ENCODE peak calls at places on chromosomes 7 and 10, in four cellular contexts. A is brain microvascular endothelial cell, L is lung, X is Panc1. V is an unnamed sample.

GRCh38 chr7:93178213-93178612 is 30.0 kb upstream of the SAMD9L start:
- DNase-seq in L (no peak), A (no peak), X (no peak), V (no peak)

GRCh38 chr10:104300002-104300735 is 31.2 kb downstream of the GSTO2 start:
- DNase-seq in L (no peak), A (peak), X (no peak), V (no peak)

GRCh38 chr7:36726806-36727503 is 2.7 kb upstream of the AOAH start:
- DNase-seq in A (no peak), X (no peak), L (no peak), V (no peak)

GRCh38 chr10:31959461-31960173 is 31.0 kb upstream of the ARHGAP12 start:
- DNase-seq in A (no peak), X (no peak), L (no peak), V (no peak)

GRCh38 chr10:24900888-24901685 is 51.3 kb downstream of the PRTFDC1 start:
- DNase-seq in X (no peak), A (no peak), L (no peak), V (no peak)

GRCh38 chr7:19117081-19117869 is at the start of gene TWIST1:
- DNase-seq in A (peak), X (no peak), L (no peak), V (no peak)

GRCh38 chr10:119217401-119217800 is 10.0 kb downstream of the GRK5 start:
- DNase-seq in A (no peak), L (no peak), X (no peak), V (no peak)

GRCh38 chr7:10981317-10981716 is 7.6 kb downstream of the PHF14 start:
- DNase-seq in A (no peak), L (no peak), X (no peak), V (no peak)

GRCh38 chr7:139180700-139181311 is 50.2 kb upstream of the UBN2 start:
- DNase-seq in X (no peak), L (no peak), A (no peak), V (no peak)

GRCh38 chr7:85621286-85621685 is 434.4 kb upstream of the SEMA3D start:
- DNase-seq in X (no peak), A (no peak), L (no peak), V (no peak)

GRCh38 chr10:50316695-50317648 is 65.7 kb upstream of the ASAH2 start:
- DNase-seq in X (no peak), L (no peak), A (no peak), V (no peak)

GRCh38 chr10:510415-510881 is 179.0 kb downstream of the DIP2C start:
- DNase-seq in X (no peak), L (no peak), A (no peak), V (no peak)

GRCh38 chr7:135879238-135879637 is 97.9 kb downstream of the MTPN start:
- DNase-seq in A (peak), X (no peak), L (no peak), V (no peak)

GRCh38 chr10:104311184-104311720 is 27.0 kb downstream of the ITPRIP start:
- DNase-seq in L (no peak), X (no peak), A (no peak), V (no peak)

GRCh38 chr7:149562602-149563001 is 65.0 kb upstream of the ZNF746 start:
- DNase-seq in L (no peak), X (no peak), A (no peak), V (no peak)

GRCh38 chr7:6271694-6272371 is 591 bp downstream of the CYTH3 start:
- DNase-seq in L (no peak), A (no peak), X (no peak), V (no peak)

GRCh38 chr7:157690833-157691382 is 354.1 kb downstream of the DNAJB6 start:
- DNase-seq in L (no peak), A (peak), X (no peak), V (no peak)

GRCh38 chr10:77601488-77601887 is 36.1 kb downstream of the KCNMA1 start:
- DNase-seq in X (no peak), A (no peak), L (no peak), V (no peak)

GRCh38 chr7:33981686-33982424 is 76.5 kb downstream of the BMPER start:
- DNase-seq in L (no peak), A (peak), X (no peak), V (no peak)

GRCh38 chr7:4210821-4211220 is 471.3 kb upstream of the FOXK1 start:
- DNase-seq in L (no peak), A (no peak), X (no peak), V (no peak)

GRCh38 chr7:22480523-22481075 is 19.4 kb downstream of the STEAP1B start:
- DNase-seq in X (no peak), A (no peak), L (no peak), V (no peak)

GRCh38 chr10:96648297-96648696 is 61.5 kb upstream of the TM9SF3 start:
- DNase-seq in L (no peak), A (no peak), X (no peak), V (no peak)

GRCh38 chr7:105806592-105807266 is 69.7 kb downstream of the ATXN7L1 start:
- DNase-seq in X (no peak), L (no peak), A (peak), V (no peak)

GRCh38 chr10:11424456-11425287 is 186.8 kb downstream of the USP6NL start:
- DNase-seq in L (peak), A (peak), X (peak), V (no peak)
- TF ChIP-seq CTCF in L (peak), A (peak), X (peak), V (peak)

GRCh38 chr7:129830949-129831348 is 121.8 kb downstream of the UBE2H start:
- DNase-seq in A (no peak), X (no peak), L (no peak), V (no peak)

GRCh38 chr7:129831424-129832058 is 121.2 kb downstream of the UBE2H start:
- DNase-seq in A (peak), L (no peak), X (peak), V (peak)

GRCh38 chr7:129828078-129828762 is 124.5 kb downstream of the UBE2H start:
- DNase-seq in X (no peak), A (no peak), L (no peak), V (no peak)

GRCh38 chr7:129828989-129829676 is 123.6 kb downstream of the UBE2H start:
- DNase-seq in A (no peak), X (no peak), L (no peak), V (no peak)

DNA sequence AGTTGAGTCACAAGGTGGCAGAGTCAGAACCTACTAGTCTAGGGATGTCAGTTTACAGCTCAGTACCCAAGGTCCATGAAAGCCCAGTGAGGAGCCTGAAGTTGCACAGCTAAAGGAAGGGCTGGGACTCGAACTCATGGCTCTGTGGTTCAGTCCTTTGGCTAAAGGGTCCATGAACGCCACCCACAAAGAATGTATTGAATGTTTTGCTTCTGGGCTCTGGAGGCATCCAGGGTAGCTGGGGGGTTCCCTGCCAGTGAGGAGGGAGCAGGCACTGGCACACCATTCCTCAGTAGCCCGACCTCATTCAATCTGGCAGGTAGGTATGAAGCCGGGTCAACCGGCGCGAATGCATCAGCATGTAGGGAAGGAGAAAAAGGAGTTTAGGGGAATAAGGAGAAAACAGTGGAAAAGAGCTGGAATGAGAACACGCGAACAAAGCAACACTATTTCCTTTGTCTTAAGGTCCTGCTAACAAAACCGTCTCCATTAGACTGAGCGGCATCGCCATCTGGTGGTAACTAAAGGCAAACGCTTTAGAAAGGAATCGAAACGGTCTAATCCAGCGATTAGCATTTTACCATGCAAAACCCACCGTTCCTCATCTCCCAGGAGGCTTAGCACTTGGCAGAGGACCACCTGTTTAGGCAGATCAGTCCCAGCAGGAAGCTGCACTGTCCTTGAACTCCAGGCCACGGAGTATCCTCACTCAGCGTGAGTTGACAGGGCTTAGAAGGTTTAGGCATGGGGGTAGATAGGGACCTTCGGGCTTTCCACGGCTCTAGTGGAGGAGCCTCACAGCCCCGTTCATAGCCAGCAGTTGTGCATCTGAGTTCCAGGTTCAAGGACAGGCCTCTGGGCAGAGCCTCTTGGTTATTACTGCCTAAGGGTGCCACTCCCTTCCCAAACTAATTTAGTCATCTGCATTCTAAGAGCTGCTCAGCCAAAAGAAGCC is 122.8 kb downstream of the UBE2H start:
- DNase-seq in L (peak), A (peak), X (peak), V (peak)
- H3K4me3 ChIP-seq in L (no peak), A (peak), X (no peak), V (no peak)

GRCh38 chr10:71209324-71210030 is 2.9 kb upstream of the UNC5B start:
- DNase-seq in A (no peak), L (no peak), X (no peak), V (no peak)
- TF ChIP-seq CTCF in A (no peak), L (no peak), X (peak), V (no peak)

GRCh38 chr7:55020481-55020871 is 1.7 kb downstream of the EGFR start:
- DNase-seq in L (peak), X (no peak), A (peak), V (no peak)

GRCh38 chr7:55019329-55019690 is 493 bp downstream of the EGFR start:
- DNase-seq in X (no peak), L (no peak), A (peak), V (no peak)

GRCh38 chr7:55021053-55021452 is 2.2 kb downstream of the EGFR start:
- DNase-seq in X (no peak), A (no peak), L (no peak), V (no peak)

GRCh38 chr7:55018361-55019328 is at the start of gene EGFR:
- DNase-seq in X (no peak), A (peak), L (peak), V (no peak)

DNA sequence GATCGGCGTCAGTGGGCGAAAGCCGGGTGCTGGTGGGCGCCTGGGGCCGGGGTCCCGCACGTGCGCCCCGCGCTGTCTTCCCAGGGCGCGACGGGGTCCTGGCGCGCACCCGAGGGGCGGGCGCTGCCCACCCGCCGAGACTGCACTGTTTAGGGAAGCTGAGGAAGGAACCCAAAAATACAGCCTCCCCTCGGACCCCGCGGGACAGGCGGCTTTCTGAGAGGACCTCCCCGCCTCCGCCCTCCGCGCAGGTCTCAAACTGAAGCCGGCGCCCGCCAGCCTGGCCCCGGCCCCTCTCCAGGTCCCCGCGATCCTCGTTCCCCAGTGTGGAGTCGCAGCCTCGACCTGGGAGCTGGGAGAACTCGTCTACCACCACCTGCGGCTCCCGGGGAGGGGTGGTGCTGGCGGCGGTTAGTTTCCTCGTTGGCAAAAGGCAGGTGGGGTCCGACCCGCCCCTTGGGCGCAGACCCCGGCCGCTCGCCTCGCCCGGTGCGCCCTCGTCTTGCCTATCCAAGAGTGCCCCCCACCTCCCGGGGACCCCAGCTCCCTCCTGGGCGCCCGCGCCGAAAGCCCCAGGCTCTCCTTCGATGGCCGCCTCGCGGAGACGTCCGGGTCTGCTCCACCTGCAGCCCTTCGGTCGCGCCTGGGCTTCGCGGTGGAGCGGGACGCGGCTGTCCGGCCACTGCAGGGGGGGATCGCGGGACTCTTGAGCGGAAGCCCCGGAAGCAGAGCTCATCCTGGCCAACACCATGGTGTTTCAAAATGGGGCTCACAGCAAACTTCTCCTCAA is 1.1 kb downstream of the EGFR start:
- DNase-seq in L (no peak), A (no peak), X (no peak), V (no peak)
- H3K4me3 ChIP-seq in L (peak), A (peak), X (peak), V (peak)

DNA sequence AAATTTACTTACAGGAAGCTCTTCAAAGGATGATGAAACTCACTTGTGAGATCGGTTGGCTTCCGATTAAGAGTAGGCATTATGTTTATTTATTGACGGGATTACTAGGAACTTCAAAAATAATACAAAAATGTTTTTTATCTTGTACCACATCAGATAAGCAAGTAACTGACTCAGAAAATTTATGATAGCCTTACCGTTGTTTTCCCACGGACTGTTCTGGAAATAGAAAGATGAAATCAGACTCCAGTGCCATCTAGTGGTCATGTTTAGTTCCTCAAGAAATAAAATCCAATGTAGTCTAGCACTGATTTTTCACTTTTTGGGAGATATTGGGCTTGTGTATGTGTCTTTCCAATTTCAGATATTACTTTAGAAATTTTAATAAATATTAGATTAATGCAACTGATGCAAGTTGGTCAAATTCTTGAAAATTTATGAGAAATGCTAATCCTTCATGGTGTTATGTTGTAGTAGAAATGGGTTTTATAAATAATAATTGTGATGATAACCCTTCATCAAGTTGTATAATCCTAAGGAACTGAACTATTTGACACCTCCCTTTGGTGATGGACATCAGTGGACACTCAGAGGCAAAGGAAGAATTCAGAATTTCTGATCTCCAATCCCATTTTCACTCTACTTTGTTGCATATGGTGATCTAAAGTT is 168.8 kb downstream of the TMEM26 start:
- DNase-seq in A (peak), X (peak), L (no peak), V (peak)
- TF ChIP-seq CTCF in A (peak), X (peak), L (peak), V (peak)

GRCh38 chr7:65381742-65382141 is 8.1 kb downstream of the ZNF92 start:
- DNase-seq in X (no peak), A (no peak), L (no peak), V (no peak)
- H3K4me3 ChIP-seq in X (no peak), A (no peak), L (no peak), V (no peak)

GRCh38 chr10:3068201-3068967 is 1.0 kb downstream of the PFKP start:
- DNase-seq in X (no peak), L (peak), A (peak), V (no peak)
- TF ChIP-seq CTCF in X (no peak), L (no peak), A (peak), V (no peak)

GRCh38 chr10:14810969-14811953 is 26.6 kb downstream of the CDNF start:
- DNase-seq in L (no peak), X (no peak), A (no peak), V (no peak)

GRCh38 chr10:14806318-14806717 is 31.5 kb downstream of the CDNF start:
- DNase-seq in A (no peak), X (no peak), L (no peak), V (no peak)

GRCh38 chr10:14815681-14816080 is 22.2 kb downstream of the CDNF start:
- DNase-seq in A (no peak), X (no peak), L (no peak), V (no peak)

GRCh38 chr10:14812271-14812670 is 25.6 kb downstream of the CDNF start:
- DNase-seq in X (no peak), A (no peak), L (no peak), V (no peak)
- H3K4me3 ChIP-seq in X (no peak), A (no peak), L (no peak), V (no peak)

GRCh38 chr7:119936876-119937275 is 336.1 kb upstream of the KCND2 start:
- DNase-seq in L (no peak), A (no peak), X (no peak), V (no peak)

GRCh38 chr7:119937745-119938144 is 335.2 kb upstream of the KCND2 start:
- DNase-seq in X (no peak), L (no peak), A (no peak), V (no peak)

GRCh38 chr7:119929891-119930290 is 343.1 kb upstream of the KCND2 start:
- DNase-seq in A (no peak), X (no peak), L (no peak), V (no peak)

GRCh38 chr7:119931230-119931824 is 341.6 kb upstream of the KCND2 start:
- DNase-seq in A (no peak), X (no peak), L (no peak), V (no peak)

GRCh38 chr7:119935418-119936025 is 337.5 kb upstream of the KCND2 start:
- DNase-seq in X (peak), A (no peak), L (no peak), V (peak)
- TF ChIP-seq CTCF in X (peak), A (peak), L (no peak), V (peak)

GRCh38 chr7:134395604-134396003 is 63.3 kb downstream of the AKR1B1 start:
- DNase-seq in L (no peak), X (no peak), A (no peak), V (no peak)

GRCh38 chr7:134391223-134391622 is 67.7 kb downstream of the AKR1B1 start:
- DNase-seq in X (no peak), L (no peak), A (no peak), V (no peak)

GRCh38 chr7:134388336-134389019 is 70.4 kb downstream of the AKR1B1 start:
- DNase-seq in X (no peak), A (no peak), L (no peak), V (no peak)

DNA sequence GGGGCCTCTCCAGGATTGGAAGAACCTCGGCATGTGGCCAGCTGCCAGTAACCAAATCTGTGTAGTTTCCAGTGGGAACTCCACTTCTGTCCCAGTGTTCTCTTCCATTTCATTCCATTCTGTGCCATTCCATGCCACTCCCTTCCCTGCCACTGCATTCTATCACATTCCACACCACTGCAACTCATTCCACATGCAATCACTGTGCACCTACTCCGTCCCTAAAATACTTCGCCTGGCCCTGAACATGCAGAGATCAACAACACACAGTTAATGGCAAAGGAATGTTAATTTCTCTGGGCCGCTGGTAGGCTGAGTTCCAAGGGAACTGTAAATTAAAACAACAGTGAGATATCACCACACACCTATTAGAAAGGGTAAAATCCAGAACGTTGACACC is 64.9 kb downstream of the AKR1B1 start:
- DNase-seq in X (no peak), A (no peak), L (no peak), V (no peak)
- H3K4me3 ChIP-seq in X (no peak), A (no peak), L (no peak), V (no peak)